ENCODE peak calls at places on chromosomes 7 and 10, in ten cellular contexts. Z is stimulated activated CD4-positive, alpha-beta T cell treated with anti-CD3 and anti-CD28 coated beads, Interleukin-15, amount 100 ng/mL, for 1 hour; C is fibroblast of pulmonary artery; T is fibroblast of villous mesenchyme; K is NCI-H1105; G is Ammon's horn; A is amygdala; U is Calu3; B is NCI-H1092; Y is ELF-1. R is an unnamed sample.

GRCh38 chr7:92366730-92367129 is 80.6 kb upstream of the GATAD1 start:
- DNase-seq in A (no peak), G (no peak), Y (no peak), T (peak; percentile 13), U (no peak), K (no peak), C (peak; percentile 46), Z (no peak), B (no peak), R (no peak)

GRCh38 chr7:73894851-73895441 is 34.0 kb downstream of the TMEM270 start:
- DNase-seq in U (no peak), C (peak; percentile 64), A (no peak), T (peak; percentile 50), G (no peak), Z (no peak), B (no peak), Y (peak; percentile 43), K (no peak), R (no peak)

GRCh38 chr7:24755541-24756416 is 1.5 kb downstream of the GSDME start:
- DNase-seq in Y (no peak), B (no peak), U (no peak), G (peak; percentile 63), C (peak; percentile 75), A (no peak), Z (no peak), T (peak; percentile 17), K (no peak), R (no peak)

GRCh38 chr10:100350914-100351485 is 4.0 kb downstream of the SCD start:
- DNase-seq in K (no peak), A (no peak), B (no peak), U (no peak), Y (no peak), G (peak; percentile 59), T (no peak), Z (no peak), C (no peak), R (no peak)

GRCh38 chr10:102462512-102463054 is 11.2 kb upstream of the C10orf95 start:
- DNase-seq in A (no peak), K (no peak), T (no peak), B (no peak), Z (no peak), U (no peak), G (no peak), C (no peak), Y (no peak), R (no peak)

GRCh38 chr7:129169171-129169643 is 19.2 kb upstream of the SMO start:
- DNase-seq in C (no peak), U (peak; percentile 18), B (peak; percentile 39), Z (peak; percentile 25), G (no peak), T (no peak), A (no peak), Y (peak; percentile 76), K (peak; percentile 34), R (peak; percentile 45)

GRCh38 chr10:130230036-130230435 is 93.8 kb downstream of the GLRX3 start:
- DNase-seq in C (no peak), U (no peak), B (no peak), G (no peak), T (no peak), K (no peak), Z (no peak), A (no peak), Y (no peak), R (no peak)

GRCh38 chr7:4602905-4603842 is 78.9 kb upstream of the FOXK1 start:
- DNase-seq in K (no peak), Z (no peak), C (no peak), U (no peak), Y (no peak), T (no peak), G (no peak), B (no peak), A (no peak), R (no peak)

GRCh38 chr7:27123021-27123476 is 7.5 kb downstream of the HOXA4 start:
- DNase-seq in T (no peak), Y (peak; percentile 74), A (no peak), U (peak; percentile 33), K (no peak), C (no peak), G (no peak), B (no peak), Z (no peak), R (no peak)

GRCh38 chr10:61958793-61959192 is 57.3 kb downstream of the ARID5B start:
- DNase-seq in K (no peak), B (no peak), Y (no peak), Z (no peak), G (no peak), A (no peak), T (no peak), C (no peak), U (no peak), R (no peak)

R was measured in cerebellum.